ENCODE peak calls at places on chromosomes 16 and 17, in six cellular contexts. One of them, this sample, is unnamed.
A peak's percentile ranks its signal among the peaks of the same experiment; 100 is the strongest.

GRCh38 chr17:39981207-39982068 is 831 bp downstream of the PSMD3 start:
- DNase-seq in BE2C: no peak
- DNase-seq in stimulated activated naive CD8-positive, alpha-beta T cell treated with anti-CD3 and anti-CD28 coated beads, Interleukin-15, Interleukin-2, amounts not matched to agents 100 U/mL and 50 U/mL, for 24 hours: no peak
- DNase-seq in GM10248: no peak
- DNase-seq in kidney epithelial cell: no peak
- DNase-seq in SW480: no peak
- DNase-seq in this sample: no peak

GRCh38 chr17:17853811-17854527 is 17.2 kb upstream of the SREBF1 start:
- DNase-seq in BE2C: no peak
- DNase-seq in stimulated activated naive CD8-positive, alpha-beta T cell treated with anti-CD3 and anti-CD28 coated beads, Interleukin-15, Interleukin-2, amounts not matched to agents 100 U/mL and 50 U/mL, for 24 hours: peak; percentile 59
- DNase-seq in GM10248: no peak
- DNase-seq in kidney epithelial cell: no peak
- DNase-seq in SW480: no peak
- DNase-seq in this sample: no peak

GRCh38 chr17:4604111-4604644 is 19.8 kb downstream of the SMTNL2 start:
- DNase-seq in BE2C: peak; percentile 89
- DNase-seq in stimulated activated naive CD8-positive, alpha-beta T cell treated with anti-CD3 and anti-CD28 coated beads, Interleukin-15, Interleukin-2, amounts not matched to agents 100 U/mL and 50 U/mL, for 24 hours: no peak
- DNase-seq in GM10248: no peak
- DNase-seq in kidney epithelial cell: no peak
- DNase-seq in SW480: no peak
- DNase-seq in this sample: peak; percentile 25

GRCh38 chr17:28204751-28205150 is 114.2 kb upstream of the TMEM97 start:
- DNase-seq in BE2C: no peak
- DNase-seq in stimulated activated naive CD8-positive, alpha-beta T cell treated with anti-CD3 and anti-CD28 coated beads, Interleukin-15, Interleukin-2, amounts not matched to agents 100 U/mL and 50 U/mL, for 24 hours: no peak
- DNase-seq in GM10248: no peak
- DNase-seq in kidney epithelial cell: peak; percentile 55
- DNase-seq in SW480: peak; percentile 36
- DNase-seq in this sample: no peak

GRCh38 chr17:64950871-64951270 is 31.6 kb upstream of the LRRC37A3 start:
- DNase-seq in BE2C: no peak
- DNase-seq in stimulated activated naive CD8-positive, alpha-beta T cell treated with anti-CD3 and anti-CD28 coated beads, Interleukin-15, Interleukin-2, amounts not matched to agents 100 U/mL and 50 U/mL, for 24 hours: no peak
- DNase-seq in GM10248: no peak
- DNase-seq in kidney epithelial cell: no peak
- DNase-seq in SW480: no peak
- DNase-seq in this sample: peak; percentile 18

GRCh38 chr17:63772801-63773271 is 561 bp downstream of the CCDC47 start:
- DNase-seq in BE2C: no peak
- DNase-seq in stimulated activated naive CD8-positive, alpha-beta T cell treated with anti-CD3 and anti-CD28 coated beads, Interleukin-15, Interleukin-2, amounts not matched to agents 100 U/mL and 50 U/mL, for 24 hours: no peak
- DNase-seq in GM10248: no peak
- DNase-seq in kidney epithelial cell: no peak
- DNase-seq in SW480: peak; percentile 33
- DNase-seq in this sample: peak; percentile 30

GRCh38 chr16:4327782-4328579 is 12.1 kb downstream of the GLIS2 start:
- DNase-seq in BE2C: peak; percentile 89
- DNase-seq in stimulated activated naive CD8-positive, alpha-beta T cell treated with anti-CD3 and anti-CD28 coated beads, Interleukin-15, Interleukin-2, amounts not matched to agents 100 U/mL and 50 U/mL, for 24 hours: peak; percentile 66
- DNase-seq in GM10248: peak; percentile 77
- DNase-seq in kidney epithelial cell: no peak
- DNase-seq in SW480: peak; percentile 81
- DNase-seq in this sample: no peak

GRCh38 chr17:75077490-75078096 is 10.2 kb upstream of the SLC16A5 start:
- DNase-seq in BE2C: no peak
- DNase-seq in stimulated activated naive CD8-positive, alpha-beta T cell treated with anti-CD3 and anti-CD28 coated beads, Interleukin-15, Interleukin-2, amounts not matched to agents 100 U/mL and 50 U/mL, for 24 hours: peak; percentile 64
- DNase-seq in GM10248: peak; percentile 75
- DNase-seq in kidney epithelial cell: no peak
- DNase-seq in SW480: peak; percentile 78
- DNase-seq in this sample: no peak